ENCODE peak calls at places on chromosomes 7 and 10, in seven cellular contexts. B, M, Z, V, W, U and P are unnamed samples.

GRCh38 chr10:82267014-82267413 is 392.0 kb downstream of the NRG3 start:
- DNase-seq in B (no peak), M (no peak), Z (peak; percentile 3), V (no peak), W (no peak), U (no peak), P (no peak)

GRCh38 chr10:93771354-93771753 is 13.6 kb downstream of the LGI1 start:
- DNase-seq in B (no peak), M (no peak), Z (no peak), V (no peak), W (no peak), U (no peak), P (no peak)

GRCh38 chr7:27196287-27196739 is 3.6 kb downstream of the HOXA13 start:
- DNase-seq in B (peak; percentile 44), M (peak; percentile 70), Z (peak; percentile 81), V (peak; percentile 78), W (peak; percentile 67), U (peak; percentile 44), P (peak; percentile 75)

GRCh38 chr7:126689037-126689436 is 563.7 kb downstream of the GRM8 start:
- DNase-seq in B (no peak), M (peak; percentile 15), Z (peak; percentile 15), V (no peak), W (no peak), U (no peak), P (no peak)

GRCh38 chr7:23184709-23185354 is 3.0 kb downstream of the NUP42 start:
- DNase-seq in B (no peak), M (peak; percentile 62), Z (peak; percentile 67), V (peak; percentile 73), W (no peak), U (no peak), P (no peak)

GRCh38 chr10:119670717-119671116 is 19.5 kb downstream of the BAG3 start:
- DNase-seq in B (no peak), M (peak; percentile 70), Z (no peak), V (peak; percentile 33), W (no peak), U (no peak), P (no peak)

GRCh38 chr10:114083040-114083439 is 39.4 kb downstream of the ADRB1 start:
- DNase-seq in B (no peak), M (no peak), Z (no peak), V (no peak), W (no peak), U (no peak), P (peak; percentile 12)

GRCh38 chr7:33970566-33970965 is 65.2 kb downstream of the BMPER start:
- DNase-seq in B (no peak), M (peak; percentile 67), Z (no peak), V (no peak), W (no peak), U (no peak), P (no peak)

GRCh38 chr7:15561840-15562239 is at the start of gene AGMO:
- DNase-seq in B (no peak), M (no peak), Z (peak; percentile 24), V (peak; percentile 45), W (no peak), U (peak; percentile 49), P (no peak)